ENCODE peak calls at places on chromosome 9, in nine cellular contexts. C is stomach; E is pancreas; Y is breast epithelium; N is ovary; U is uterus; D is CD8-positive, alpha-beta T cell; F is sigmoid colon; K is transverse colon. A is an unnamed sample.

GRCh38 chr9:131732061-131732526 is 7.8 kb downstream of the RAPGEF1 start:
- DNase-seq in K (peak; percentile 57), F (peak; percentile 94), E (no peak), D (no peak), C (no peak), U (no peak), N (no peak), Y (no peak), A (no peak)

GRCh38 chr9:136059321-136059791 is 35.7 kb downstream of the NACC2 start:
- DNase-seq in N (peak; percentile 18), U (no peak), F (peak; percentile 61), D (no peak), K (no peak), Y (no peak), E (no peak), C (no peak), A (peak; percentile 57)

GRCh38 chr9:135971892-135972291 is 10.7 kb upstream of the UBAC1 start:
- DNase-seq in D (no peak), C (peak; percentile 81), K (peak; percentile 87), F (peak; percentile 52), U (no peak), N (no peak), E (peak; percentile 93), Y (peak; percentile 79), A (peak; percentile 84)

GRCh38 chr9:117744390-117744789 is 40.2 kb downstream of the TLR4 start:
- DNase-seq in C (no peak), F (no peak), U (no peak), N (no peak), E (no peak), Y (no peak), D (no peak), K (no peak), A (no peak)

GRCh38 chr9:112361602-112362001 is 18.3 kb upstream of the HSDL2 start:
- DNase-seq in F (no peak), E (no peak), C (no peak), Y (no peak), N (no peak), U (no peak), D (no peak), K (no peak), A (no peak)

GRCh38 chr9:77751341-77752091 is 103.4 kb upstream of the GNA14 start:
- DNase-seq in F (no peak), K (no peak), Y (no peak), C (no peak), E (no peak), N (no peak), D (no peak), U (no peak), A (no peak)

GRCh38 chr9:90141723-90142122 is 500.9 kb downstream of the DIRAS2 start:
- DNase-seq in C (no peak), U (no peak), K (no peak), F (no peak), Y (no peak), E (no peak), N (no peak), D (no peak), A (no peak)

GRCh38 chr9:70486127-70486526 is 71.7 kb upstream of the KLF9 start:
- DNase-seq in E (no peak), K (no peak), Y (no peak), C (no peak), N (no peak), U (no peak), D (no peak), F (peak; percentile 53), A (no peak)

GRCh38 chr9:36969216-36969771 is 64.8 kb downstream of the PAX5 start:
- DNase-seq in D (no peak), C (no peak), U (no peak), N (no peak), K (no peak), Y (no peak), F (no peak), E (no peak), A (peak; percentile 54)

GRCh38 chr9:97806721-97807120 is 46.3 kb upstream of the FOXE1 start:
- DNase-seq in K (no peak), N (no peak), U (no peak), F (no peak), Y (no peak), D (no peak), C (no peak), E (no peak), A (no peak)

GRCh38 chr9:104927216-104927911 is 591 bp downstream of the ABCA1 start:
- DNase-seq in U (peak; percentile 42), Y (no peak), K (peak; percentile 44), F (peak; percentile 77), N (peak; percentile 59), E (peak; percentile 79), D (no peak), C (peak; percentile 31), A (peak; percentile 67)

GRCh38 chr9:134343637-134344036 is 17.4 kb downstream of the RXRA start:
- DNase-seq in Y (no peak), U (no peak), E (no peak), K (no peak), D (no peak), C (no peak), F (peak; percentile 81), N (no peak), A (no peak)

GRCh38 chr9:134341929-134342745 is 15.9 kb downstream of the RXRA start:
- DNase-seq in E (no peak), C (no peak), N (no peak), U (no peak), F (no peak), K (no peak), D (no peak), Y (no peak), A (no peak)

GRCh38 chr9:134341306-134341705 is 15.1 kb downstream of the RXRA start:
- DNase-seq in K (peak; percentile 86), E (peak; percentile 92), U (no peak), D (no peak), N (no peak), Y (no peak), C (peak; percentile 86), F (no peak), A (peak; percentile 89)

GRCh38 chr9:134344068-134344820 is 18.0 kb downstream of the RXRA start:
- DNase-seq in F (peak; percentile 87), N (no peak), Y (no peak), D (no peak), U (no peak), E (no peak), K (peak; percentile 50), C (no peak), A (no peak)

DNA sequence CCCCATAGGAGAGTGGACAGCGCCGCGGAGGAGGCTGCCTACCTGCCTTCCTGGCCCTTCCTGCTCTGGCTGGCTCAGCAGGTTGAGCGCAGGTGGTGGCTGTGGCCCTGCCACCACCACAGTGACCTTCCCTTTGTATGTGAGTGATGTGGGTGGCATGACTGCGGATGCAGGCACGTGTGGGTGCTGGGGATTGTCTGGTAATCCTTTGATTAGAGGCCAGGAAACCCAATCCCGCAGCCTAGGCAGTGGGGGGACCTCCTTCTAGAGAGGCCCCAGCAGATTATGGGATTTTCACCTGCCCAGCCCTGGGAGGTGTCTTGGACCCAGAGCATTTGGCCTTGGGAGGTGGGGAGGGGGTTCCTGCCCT is 16.5 kb downstream of the RXRA start:
- DNase-seq in E (no peak), F (no peak), C (peak; percentile 39), U (no peak), K (no peak), Y (no peak), D (no peak), N (no peak), A (no peak)
- H3K4me1 ChIP-seq in E (peaks cover 40% of the 10 kb centered on the region), F (peaks cover 2% of the 10 kb centered on the region), C (peaks cover 100% of the 10 kb centered on the region), U (peaks cover 13% of the 10 kb centered on the region), K (peaks cover 56% of the 10 kb centered on the region), Y (peaks cover 19% of the 10 kb centered on the region), D (peaks cover 15% of the 10 kb centered on the region), N (peaks cover 78% of the 10 kb centered on the region), A (peaks cover 87% of the 10 kb centered on the region)

GRCh38 chr9:129627556-129628492 is 1.9 kb downstream of the NTMT1 start:
- DNase-seq in Y (no peak), E (no peak), N (no peak), U (no peak), F (no peak), C (no peak), D (no peak), K (no peak), A (no peak)
- H3K4me1 ChIP-seq in Y (peaks cover 11% of the 10 kb centered on the region), E (peaks cover 17% of the 10 kb centered on the region), N (peaks cover 12% of the 10 kb centered on the region), U (peaks cover 4% of the 10 kb centered on the region), F (no peaks in the 10 kb centered on the region), C (peaks cover 78% of the 10 kb centered on the region), D (peaks cover 51% of the 10 kb centered on the region), K (peaks cover 22% of the 10 kb centered on the region), A (peaks cover 46% of the 10 kb centered on the region)

GRCh38 chr9:127562271-127562780 is 49.8 kb upstream of the STXBP1 start:
- DNase-seq in U (no peak), K (no peak), N (no peak), E (no peak), Y (no peak), C (no peak), D (no peak), F (no peak), A (no peak)
- H3K4me1 ChIP-seq in U (peaks cover 8% of the 10 kb centered on the region), K (peaks cover 52% of the 10 kb centered on the region), N (peaks cover 36% of the 10 kb centered on the region), E (peaks cover 69% of the 10 kb centered on the region), Y (peaks cover 18% of the 10 kb centered on the region), C (peaks cover 99% of the 10 kb centered on the region), D (peaks cover 31% of the 10 kb centered on the region), F (no peaks in the 10 kb centered on the region), A (peaks cover 82% of the 10 kb centered on the region)

GRCh38 chr9:3951266-3951665 is 348.6 kb downstream of the GLIS3 start:
- DNase-seq in Y (no peak), E (no peak), C (no peak), U (no peak), D (no peak), F (no peak), N (no peak), K (no peak), A (no peak)

GRCh38 chr9:3954228-3954949 is 345.5 kb downstream of the GLIS3 start:
- DNase-seq in N (no peak), F (no peak), K (no peak), Y (no peak), C (no peak), E (no peak), D (no peak), U (no peak), A (no peak)

GRCh38 chr9:3956081-3956701 is 343.7 kb downstream of the GLIS3 start:
- DNase-seq in K (no peak), Y (no peak), C (no peak), N (no peak), E (no peak), F (no peak), D (no peak), U (no peak), A (no peak)

GRCh38 chr9:3957296-3957695 is 342.6 kb downstream of the GLIS3 start:
- DNase-seq in N (no peak), D (no peak), C (no peak), K (no peak), E (no peak), F (no peak), Y (no peak), U (no peak), A (no peak)

DNA sequence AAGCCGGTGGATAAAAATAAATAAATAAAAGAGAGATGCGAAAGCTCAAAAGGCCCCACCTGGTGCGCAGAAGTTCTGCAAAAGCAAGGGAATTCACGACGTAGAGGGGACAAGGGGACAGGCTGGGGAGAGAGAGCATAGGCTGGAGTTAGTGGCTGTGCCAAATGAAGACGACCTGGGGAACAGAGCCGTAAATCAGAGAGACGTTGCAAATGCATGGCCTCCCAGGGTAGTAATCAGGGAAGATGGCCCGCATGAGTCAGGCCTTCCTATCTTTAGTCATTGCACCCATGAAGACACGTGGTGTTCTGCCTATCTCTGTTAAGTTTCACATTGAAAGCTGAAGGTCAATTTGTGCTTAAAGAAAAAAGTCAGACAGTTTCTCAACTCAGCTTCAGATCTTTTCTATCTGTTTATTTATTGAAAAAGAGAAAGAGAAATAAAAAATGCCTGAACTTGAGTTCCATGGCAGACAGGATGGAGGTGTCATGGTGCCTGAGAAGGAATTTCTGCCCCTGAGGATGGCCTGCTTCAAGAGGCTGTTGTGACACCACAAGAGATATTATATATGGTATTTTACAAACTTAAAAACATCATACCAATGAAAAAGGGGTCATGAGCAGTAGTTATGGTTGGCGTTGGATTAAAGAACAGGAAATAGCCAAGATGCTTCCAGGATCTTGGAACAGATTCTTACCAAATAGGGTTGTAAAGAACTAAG is 344.8 kb downstream of the GLIS3 start:
- DNase-seq in F (no peak), Y (no peak), U (peak; percentile 46), K (no peak), C (no peak), D (no peak), E (no peak), N (no peak), A (no peak)
- H3K4me1 ChIP-seq in F (no peaks in the 10 kb centered on the region), Y (no peaks in the 10 kb centered on the region), U (peaks cover 6% of the 10 kb centered on the region), K (no peaks in the 10 kb centered on the region), C (no peaks in the 10 kb centered on the region), D (no peaks in the 10 kb centered on the region), E (no peaks in the 10 kb centered on the region), N (peaks cover 14% of the 10 kb centered on the region), A (no peaks in the 10 kb centered on the region)

A was measured in upper lobe of right lung.